ENCODE peak calls at places on chromosomes 5 and 9, in seven cellular contexts. W, P, H, O, U, Y and D are unnamed samples.

GRCh38 chr9:34546834-34547827 is 24.3 kb upstream of the ENHO start:
- DNase-seq in U (peak), Y (peak), O (peak), W (peak), H (peak), P (peak), D (peak)

GRCh38 chr5:42590566-42590965 is 166.1 kb upstream of the CCDC152 start:
- DNase-seq in P (no peak), U (no peak), H (no peak), Y (no peak), O (no peak), W (no peak), D (no peak)

GRCh38 chr9:129595323-129595741 is 25.6 kb downstream of the C9orf50 start:
- DNase-seq in U (peak), H (no peak), P (peak), O (no peak), Y (no peak), W (no peak), D (no peak)

GRCh38 chr5:135319928-135320606 is 79.0 kb downstream of the MACROH2A1 start:
- DNase-seq in U (no peak), Y (no peak), P (no peak), H (no peak), W (no peak), O (no peak), D (no peak)

GRCh38 chr5:169904059-169904458 is 76.2 kb downstream of the INSYN2B start:
- DNase-seq in U (no peak), W (no peak), Y (no peak), P (peak), H (no peak), O (no peak), D (no peak)

GRCh38 chr5:85717203-85717563 is 900.6 kb upstream of the COX7C start:
- DNase-seq in O (no peak), H (no peak), U (no peak), P (no peak), W (no peak), Y (no peak), D (no peak)

GRCh38 chr5:175893466-175893865 is 22.1 kb downstream of the CPLX2 start:
- DNase-seq in W (no peak), P (no peak), H (no peak), O (no peak), U (no peak), Y (no peak), D (no peak)

GRCh38 chr5:95241635-95242034 is 43.3 kb downstream of the MCTP1 start:
- DNase-seq in O (no peak), U (no peak), Y (no peak), H (no peak), P (no peak), W (no peak), D (no peak)

GRCh38 chr5:36688722-36689121 is 82.3 kb downstream of the SLC1A3 start:
- DNase-seq in U (peak), O (no peak), H (no peak), W (no peak), Y (no peak), P (no peak), D (no peak)

GRCh38 chr5:87102841-87103240 is 164.8 kb upstream of the RASA1 start:
- DNase-seq in Y (no peak), O (no peak), H (no peak), P (no peak), U (no peak), W (no peak), D (no peak)

GRCh38 chr9:126856326-126856877 is 4.0 kb upstream of the ZBTB34 start:
- DNase-seq in Y (no peak), O (no peak), U (no peak), W (no peak), H (no peak), P (no peak), D (no peak)

GRCh38 chr9:114048533-114049452 is 29.3 kb downstream of the AMBP start:
- DNase-seq in P (no peak), W (no peak), H (no peak), O (no peak), U (no peak), Y (no peak), D (no peak)

GRCh38 chr9:129500166-129500862 is 120.6 kb downstream of the C9orf50 start:
- DNase-seq in Y (no peak), H (no peak), U (no peak), P (no peak), O (peak), W (no peak), D (no peak)

GRCh38 chr9:87443461-87443860 is 54.2 kb upstream of the DAPK1 start:
- DNase-seq in U (no peak), W (no peak), O (no peak), Y (no peak), H (no peak), P (no peak), D (no peak)

GRCh38 chr9:137218754-137219271 is 3.2 kb downstream of the RNF208 start:
- DNase-seq in Y (no peak), O (no peak), H (no peak), P (no peak), U (peak), W (no peak), D (no peak)

GRCh38 chr9:69121155-69122085 is 52.7 kb upstream of the TJP2 start:
- DNase-seq in Y (peak), P (peak), O (peak), H (no peak), W (no peak), U (peak), D (peak)

GRCh38 chr5:1185652-1186350 is 15.6 kb upstream of the SLC6A19 start:
- DNase-seq in U (peak), Y (no peak), P (no peak), O (no peak), W (no peak), H (no peak), D (no peak)